ENCODE peak calls at places on chromosomes 4 and X, in seven cellular contexts. H is breast epithelium, Y is kidney, P is globus pallidus, Q is GM04503, A is lower lobe of right lung, R is AG09309. K is an unnamed sample.

GRCh38 chrX:107014927-107015326 is 14.9 kb upstream of the MORC4 start:
- DNase-seq in H (no peak), Y (no peak), P (no peak), Q (peak), A (no peak), R (no peak), K (no peak)

GRCh38 chr4:39716356-39716755 is 18.4 kb downstream of the UBE2K start:
- DNase-seq in H (no peak), Y (no peak), P (no peak), Q (no peak), A (no peak), R (no peak), K (no peak)

GRCh38 chr4:41719417-41719816 is 29.1 kb downstream of the PHOX2B start:
- DNase-seq in H (no peak), Y (no peak), P (no peak), Q (peak), A (no peak), R (no peak), K (no peak)

GRCh38 chr4:139227729-139228404 is 50.8 kb upstream of the ELF2 start:
- DNase-seq in H (no peak), Y (no peak), P (no peak), Q (no peak), A (no peak), R (no peak), K (no peak)

GRCh38 chr4:101414496-101414895 is 67.2 kb upstream of the PPP3CA start:
- DNase-seq in H (no peak), Y (no peak), P (no peak), Q (no peak), A (no peak), R (no peak), K (no peak)

GRCh38 chr4:95393821-95394220 is 155.0 kb downstream of the UNC5C start:
- DNase-seq in H (no peak), Y (no peak), P (no peak), Q (no peak), A (no peak), R (no peak), K (no peak)

GRCh38 chrX:71292669-71293379 is 8.7 kb upstream of the ITGB1BP2 start:
- DNase-seq in H (no peak), Y (no peak), P (no peak), Q (no peak), A (no peak), R (no peak), K (no peak)

GRCh38 chrX:133681897-133682296 is 266.6 kb upstream of the GPC4 start:
- DNase-seq in H (no peak), Y (no peak), P (no peak), Q (no peak), A (no peak), R (no peak), K (no peak)

GRCh38 chr4:150510176-150510875 is 71.6 kb upstream of the MAB21L2 start:
- DNase-seq in H (no peak), Y (no peak), P (no peak), Q (peak), A (no peak), R (peak), K (no peak)

GRCh38 chr4:158282252-158282651 is 72.0 kb downstream of the TMEM144 start:
- DNase-seq in H (no peak), Y (no peak), P (no peak), Q (no peak), A (no peak), R (no peak), K (no peak)

GRCh38 chr4:169143335-169143734 is 127.4 kb downstream of the SH3RF1 start:
- DNase-seq in H (no peak), Y (no peak), P (no peak), Q (no peak), A (no peak), R (no peak), K (no peak)

GRCh38 chrX:154298312-154298711 is 2.7 kb downstream of the TKTL1 start:
- DNase-seq in H (no peak), Y (no peak), P (no peak), Q (no peak), A (no peak), R (no peak), K (no peak)

GRCh38 chrX:48913605-48914366 is 2.3 kb upstream of the SLC35A2 start:
- DNase-seq in H (no peak), Y (peak), P (no peak), Q (no peak), A (no peak), R (no peak), K (no peak)

GRCh38 chr4:107279729-107280128 is 243.6 kb upstream of the DKK2 start:
- DNase-seq in H (no peak), Y (no peak), P (no peak), Q (no peak), A (no peak), R (no peak), K (no peak)

GRCh38 chr4:2842667-2843022 is 999 bp upstream of the ADD1 start:
- DNase-seq in H (no peak), Y (no peak), P (peak), Q (no peak), A (no peak), R (no peak), K (no peak)

GRCh38 chrX:53678667-53679066 is 7.9 kb downstream of the HUWE1 start:
- DNase-seq in H (no peak), Y (no peak), P (no peak), Q (no peak), A (no peak), R (no peak), K (no peak)

GRCh38 chr4:151676301-151676700 is 84.5 kb downstream of the GATB start:
- DNase-seq in H (no peak), Y (no peak), P (no peak), Q (peak), A (no peak), R (peak), K (no peak)

GRCh38 chr4:189600598-189601435 is 339.9 kb upstream of the FRG1 start:
- DNase-seq in H (no peak), Y (no peak), P (no peak), Q (no peak), A (no peak), R (no peak), K (no peak)

GRCh38 chrX:124098089-124098488 is 136.6 kb downstream of the STAG2 start:
- DNase-seq in H (no peak), Y (no peak), P (peak), Q (peak), A (no peak), R (peak), K (no peak)

GRCh38 chr4:52932586-52933482 is 70.7 kb downstream of the RASL11B start:
- DNase-seq in H (no peak), Y (no peak), P (no peak), Q (no peak), A (no peak), R (no peak), K (no peak)

GRCh38 chr4:102139132-102139573 is 206.1 kb downstream of the SLC39A8 start:
- DNase-seq in H (peak), Y (no peak), P (peak), Q (no peak), A (no peak), R (no peak), K (no peak)

GRCh38 chr4:65893957-65894755 is 223.9 kb upstream of the EPHA5 start:
- DNase-seq in H (no peak), Y (no peak), P (no peak), Q (no peak), A (no peak), R (no peak), K (no peak)

GRCh38 chrX:109716431-109717028 is 16.5 kb downstream of the ACSL4 start:
- DNase-seq in H (no peak), Y (no peak), P (no peak), Q (no peak), A (no peak), R (no peak), K (no peak)

GRCh38 chr4:472881-473574 is 25.9 kb downstream of the ZNF721 start:
- DNase-seq in H (no peak), Y (no peak), P (no peak), Q (no peak), A (no peak), R (no peak), K (no peak)

GRCh38 chrX:63561425-63561824 is 210.3 kb upstream of the SPIN4 start:
- DNase-seq in H (no peak), Y (no peak), P (no peak), Q (no peak), A (no peak), R (no peak), K (no peak)

GRCh38 chr4:106670911-106671310 is 302.3 kb upstream of the GIMD1 start:
- DNase-seq in H (no peak), Y (no peak), P (no peak), Q (no peak), A (no peak), R (no peak), K (no peak)

GRCh38 chr4:4673070-4673469 is 131.2 kb upstream of the STX18 start:
- DNase-seq in H (no peak), Y (no peak), P (no peak), Q (no peak), A (no peak), R (no peak), K (no peak)

GRCh38 chrX:38175140-38175539 is 45.5 kb downstream of the SRPX start:
- DNase-seq in H (no peak), Y (no peak), P (no peak), Q (no peak), A (no peak), R (no peak), K (no peak)

GRCh38 chrX:125522752-125523151 is 203.1 kb downstream of the TEX13C start:
- DNase-seq in H (no peak), Y (no peak), P (no peak), Q (no peak), A (no peak), R (no peak), K (no peak)

GRCh38 chr4:148060264-148061138 is 328.6 kb downstream of the ARHGAP10 start:
- DNase-seq in H (no peak), Y (no peak), P (no peak), Q (no peak), A (no peak), R (no peak), K (no peak)

GRCh38 chr4:184734758-184735157 is 862 bp upstream of the CENPU start:
- DNase-seq in H (no peak), Y (no peak), P (no peak), Q (no peak), A (no peak), R (no peak), K (no peak)

GRCh38 chr4:21202959-21203358 is 502.7 kb downstream of the PACRGL start:
- DNase-seq in H (no peak), Y (no peak), P (no peak), Q (no peak), A (no peak), R (no peak), K (no peak)

GRCh38 chr4:172352351-172352750 is 539.1 kb downstream of the GALNTL6 start:
- DNase-seq in H (no peak), Y (no peak), P (no peak), Q (no peak), A (no peak), R (no peak), K (no peak)

GRCh38 chrX:120301497-120301896 is 9.8 kb downstream of the TMEM255A start:
- DNase-seq in H (no peak), Y (no peak), P (no peak), Q (no peak), A (no peak), R (no peak), K (no peak)

GRCh38 chr4:73308286-73308685 is 49.7 kb upstream of the ANKRD17 start:
- DNase-seq in H (no peak), Y (no peak), P (peak), Q (peak), A (no peak), R (no peak), K (no peak)

GRCh38 chrX:2689773-2690666 is 1.1 kb upstream of the CD99 start:
- DNase-seq in H (no peak), Y (no peak), P (no peak), Q (no peak), A (no peak), R (no peak), K (no peak)

GRCh38 chr4:10123227-10124101 is 6.9 kb upstream of the WDR1 start:
- DNase-seq in H (no peak), Y (no peak), P (no peak), Q (no peak), A (no peak), R (no peak), K (no peak)

GRCh38 chr4:38111717-38112116 is 151.5 kb downstream of the PTTG2 start:
- DNase-seq in H (no peak), Y (no peak), P (no peak), Q (no peak), A (no peak), R (no peak), K (no peak)

GRCh38 chr4:182932651-182933050 is 15.5 kb upstream of the DCTD start:
- DNase-seq in H (no peak), Y (no peak), P (no peak), Q (no peak), A (no peak), R (no peak), K (no peak)

GRCh38 chrX:107600366-107600765 is 27.9 kb upstream of the PRPS1 start:
- DNase-seq in H (no peak), Y (no peak), P (no peak), Q (no peak), A (no peak), R (no peak), K (no peak)

K was measured in left lung.